ENCODE peak calls at places on chromosomes 2 and 18, in seven cellular contexts. S is progenitor cell of endocrine pancreas; O is NK-92 treated with Interleukin-12 subunit alpha and Interleukin-12 subunit beta, amount 100 ng/mL, for 24 hours; M is psoas muscle; Q is heart right ventricle; U is NCI-H1105 treated with DMSO at 0.1 percent for 48 hours; B is activated T-helper 1 cell treated with anti-CD3 and anti-CD28 coated beads, Interleukin-2, amount 50 U/mL, for 16 hours. P is an unnamed sample.

GRCh38 chr2:183967756-183968155 is 630.6 kb upstream of the ZNF804A start:
- DNase-seq in S (no peak), Q (no peak), M (no peak), U (no peak), B (no peak), O (no peak), P (no peak)

GRCh38 chr2:38095996-38096861 is 20.3 kb upstream of the CYP1B1 start:
- DNase-seq in Q (peak), S (peak), O (no peak), B (no peak), M (peak), U (no peak), P (no peak)

GRCh38 chr18:13606589-13607254 is 119.6 kb downstream of the FAM210A start:
- DNase-seq in Q (no peak), S (no peak), O (no peak), M (no peak), U (no peak), B (no peak), P (no peak)

GRCh38 chr2:62229082-62229620 is 33.2 kb downstream of the B3GNT2 start:
- DNase-seq in U (no peak), M (no peak), Q (no peak), S (no peak), B (no peak), O (no peak), P (no peak)

GRCh38 chr18:10590412-10590811 is 64.6 kb downstream of the NAPG start:
- DNase-seq in O (no peak), Q (no peak), S (no peak), U (no peak), B (no peak), M (no peak), P (no peak)

GRCh38 chr2:240302933-240303332 is 132.5 kb upstream of the GPC1 start:
- DNase-seq in M (no peak), S (peak), Q (no peak), B (no peak), U (no peak), O (no peak), P (no peak)

GRCh38 chr2:134927195-134927594 is 8.6 kb downstream of the CCNT2 start:
- DNase-seq in B (no peak), M (no peak), Q (no peak), S (no peak), O (no peak), U (no peak), P (no peak)

GRCh38 chr18:22604986-22605421 is 187.3 kb upstream of the CTAGE1 start:
- DNase-seq in Q (no peak), U (peak), M (no peak), O (no peak), S (no peak), B (no peak), P (no peak)

GRCh38 chr2:169095631-169096105 is 26.3 kb downstream of the DHRS9 start:
- DNase-seq in M (no peak), U (no peak), S (no peak), Q (no peak), O (no peak), B (no peak), P (no peak)

GRCh38 chr2:26251893-26252292 is 7.2 kb downstream of the HADHB start:
- DNase-seq in M (peak), O (no peak), S (no peak), Q (peak), U (no peak), B (no peak), P (peak)

GRCh38 chr2:75595541-75596395 is 35.0 kb upstream of the EVA1A start:
- DNase-seq in U (no peak), S (no peak), B (no peak), Q (no peak), O (no peak), M (no peak), P (no peak)

GRCh38 chr2:176494949-176495353 is 225.7 kb downstream of the MTX2 start:
- DNase-seq in M (peak), B (no peak), S (no peak), Q (peak), O (no peak), U (peak), P (peak)

GRCh38 chr2:216520156-216520555 is 21.5 kb downstream of the RPL37A start:
- DNase-seq in B (no peak), M (no peak), U (no peak), Q (no peak), S (no peak), O (no peak), P (no peak)

GRCh38 chr2:150327546-150328495 is 159.6 kb downstream of the RND3 start:
- DNase-seq in U (no peak), S (no peak), Q (no peak), B (no peak), O (no peak), M (no peak), P (peak)

P was measured in globus pallidus.